ENCODE peak calls at places on chromosomes 4 and X, in six cellular contexts. X, N, F, R, O and T are unnamed samples.

GRCh38 chr4:128155231-128155855 is 94.2 kb downstream of the LARP1B start:
- DNase-seq in X (no peak), N (peak; percentile 37), F (no peak), R (peak; percentile 66), O (no peak), T (no peak)

GRCh38 chr4:985123-985830 is 1.6 kb upstream of the IDUA start:
- DNase-seq in X (peak; percentile 94), N (peak; percentile 66), F (no peak), R (peak; percentile 96), O (peak; percentile 89), T (no peak)

GRCh38 chrX:118536687-118537461 is 41.3 kb downstream of the DOCK11 start:
- DNase-seq in X (peak; percentile 58), N (no peak), F (no peak), R (no peak), O (no peak), T (no peak)

GRCh38 chrX:39249999-39250398 is 448.7 kb downstream of the MID1IP1 start:
- DNase-seq in X (no peak), N (no peak), F (no peak), R (no peak), O (no peak), T (no peak)

GRCh38 chrX:112818114-112819012 is 22.3 kb downstream of the AMOT start:
- DNase-seq in X (no peak), N (no peak), F (no peak), R (no peak), O (no peak), T (no peak)

GRCh38 chr4:126895988-126896570 is 736.7 kb upstream of the INTU start:
- DNase-seq in X (no peak), N (no peak), F (no peak), R (no peak), O (no peak), T (no peak)

GRCh38 chr4:80422727-80423404 is 87.3 kb downstream of the CFAP299 start:
- DNase-seq in X (no peak), N (no peak), F (no peak), R (no peak), O (no peak), T (no peak)

GRCh38 chr4:94357624-94358023 is 15.0 kb upstream of the HPGDS start:
- DNase-seq in X (no peak), N (no peak), F (no peak), R (no peak), O (no peak), T (no peak)

GRCh38 chrX:95218964-95219363 is 1465.7 kb upstream of the DIAPH2 start:
- DNase-seq in X (no peak), N (no peak), F (no peak), R (no peak), O (no peak), T (no peak)

GRCh38 chrX:131827935-131828334 is 195.2 kb upstream of the STK26 start:
- DNase-seq in X (peak; percentile 75), N (no peak), F (no peak), R (no peak), O (no peak), T (no peak)

GRCh38 chr4:27524224-27524623 is 663.6 kb downstream of the STIM2 start:
- DNase-seq in X (no peak), N (no peak), F (no peak), R (no peak), O (no peak), T (no peak)

GRCh38 chrX:79572566-79572965 is 205.4 kb upstream of the ITM2A start:
- DNase-seq in X (no peak), N (no peak), F (no peak), R (no peak), O (no peak), T (no peak)

GRCh38 chr4:95107635-95108034 is 349.9 kb downstream of the BMPR1B start:
- DNase-seq in X (no peak), N (no peak), F (no peak), R (no peak), O (no peak), T (no peak)

GRCh38 chr4:6732441-6733357 is 16.7 kb downstream of the BLOC1S4 start:
- DNase-seq in X (peak; percentile 95), N (peak; percentile 62), F (peak; percentile 77), R (peak; percentile 86), O (peak; percentile 83), T (no peak)

GRCh38 chr4:26219206-26219605 is 101.6 kb upstream of the RBPJ start:
- DNase-seq in X (no peak), N (no peak), F (no peak), R (no peak), O (no peak), T (no peak)

GRCh38 chr4:103137446-103137827 is 37.8 kb upstream of the BDH2 start:
- DNase-seq in X (no peak), N (no peak), F (no peak), R (no peak), O (no peak), T (no peak)

GRCh38 chr4:77449996-77450395 is 155.6 kb upstream of the CXCL13 start:
- DNase-seq in X (no peak), N (no peak), F (no peak), R (no peak), O (no peak), T (no peak)

GRCh38 chr4:77449162-77449561 is 156.5 kb upstream of the CXCL13 start:
- DNase-seq in X (no peak), N (no peak), F (no peak), R (no peak), O (no peak), T (no peak)

GRCh38 chr4:77454858-77455257 is 150.8 kb upstream of the CXCL13 start:
- DNase-seq in X (no peak), N (no peak), F (no peak), R (no peak), O (no peak), T (no peak)

GRCh38 chr4:77453911-77454310 is 151.7 kb upstream of the CXCL13 start:
- DNase-seq in X (no peak), N (no peak), F (no peak), R (no peak), O (no peak), T (no peak)

GRCh38 chr4:77451530-77451929 is 154.1 kb upstream of the CXCL13 start:
- DNase-seq in X (no peak), N (no peak), F (no peak), R (no peak), O (no peak), T (no peak)
- TF ChIP-seq POLR2A in X (no peak), N (no peak), F (no peak), R (no peak), O (no peak), T (no peak)

GRCh38 chr4:7909966-7910720 is 29.5 kb downstream of the AFAP1 start:
- DNase-seq in X (no peak), N (no peak), F (peak; percentile 45), R (no peak), O (no peak), T (no peak)

GRCh38 chr4:7908668-7909067 is 31.0 kb downstream of the AFAP1 start:
- DNase-seq in X (no peak), N (no peak), F (no peak), R (no peak), O (no peak), T (no peak)

GRCh38 chr4:7911044-7911578 is 28.6 kb downstream of the AFAP1 start:
- DNase-seq in X (no peak), N (peak; percentile 36), F (peak; percentile 54), R (no peak), O (no peak), T (no peak)

GRCh38 chr4:7910721-7911015 is 29.0 kb downstream of the AFAP1 start:
- DNase-seq in X (no peak), N (no peak), F (no peak), R (no peak), O (no peak), T (no peak)

GRCh38 chr4:7909463-7909862 is 30.2 kb downstream of the AFAP1 start:
- DNase-seq in X (no peak), N (no peak), F (no peak), R (no peak), O (no peak), T (no peak)
- H3K4me1 ChIP-seq in X (no peaks in the 10 kb centered on the region), N (peaks cover 45% of the 10 kb centered on the region), F (peaks cover 12% of the 10 kb centered on the region), R (peaks cover 18% of the 10 kb centered on the region), O (peaks cover 37% of the 10 kb centered on the region), T (peaks cover 42% of the 10 kb centered on the region)

DNA sequence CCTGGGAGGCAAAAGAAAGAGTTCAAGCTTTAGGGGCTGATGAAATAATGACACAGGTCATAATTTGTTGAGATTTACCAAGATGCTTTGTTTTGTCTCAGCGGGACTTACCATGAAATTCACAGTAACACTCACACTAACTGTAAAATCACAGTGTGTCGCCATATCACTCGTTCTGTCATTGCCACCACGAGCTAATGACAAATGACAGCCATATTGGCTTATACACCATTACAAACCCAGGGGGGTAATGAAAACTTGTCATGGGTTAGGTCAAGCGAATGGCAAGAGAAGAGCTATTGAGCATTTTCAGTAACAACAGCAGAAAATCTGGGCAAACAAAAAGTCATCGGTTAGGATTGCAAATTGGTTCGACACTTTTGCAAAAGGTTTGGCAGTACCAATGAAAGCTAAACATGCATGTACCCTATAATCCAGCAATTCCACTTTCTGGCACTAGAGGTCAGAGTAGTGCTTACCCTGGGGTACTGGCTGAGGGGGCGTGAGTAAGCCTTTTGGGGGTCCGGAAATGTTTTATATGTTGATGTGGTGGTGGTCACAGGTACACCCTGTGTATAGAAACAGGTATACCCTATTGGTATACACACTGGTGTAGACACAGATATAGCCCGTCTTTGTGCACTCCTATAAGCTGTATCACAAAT is 83.9 kb upstream of the RAI2 start:
- DNase-seq in X (peak; percentile 40), N (no peak), F (no peak), R (no peak), O (no peak), T (no peak)
- TF ChIP-seq CTCF in X (peak; percentile 69), N (peak; percentile 47), F (peak; percentile 37), R (peak; percentile 39), O (peak; percentile 24), T (no peak)

DNA sequence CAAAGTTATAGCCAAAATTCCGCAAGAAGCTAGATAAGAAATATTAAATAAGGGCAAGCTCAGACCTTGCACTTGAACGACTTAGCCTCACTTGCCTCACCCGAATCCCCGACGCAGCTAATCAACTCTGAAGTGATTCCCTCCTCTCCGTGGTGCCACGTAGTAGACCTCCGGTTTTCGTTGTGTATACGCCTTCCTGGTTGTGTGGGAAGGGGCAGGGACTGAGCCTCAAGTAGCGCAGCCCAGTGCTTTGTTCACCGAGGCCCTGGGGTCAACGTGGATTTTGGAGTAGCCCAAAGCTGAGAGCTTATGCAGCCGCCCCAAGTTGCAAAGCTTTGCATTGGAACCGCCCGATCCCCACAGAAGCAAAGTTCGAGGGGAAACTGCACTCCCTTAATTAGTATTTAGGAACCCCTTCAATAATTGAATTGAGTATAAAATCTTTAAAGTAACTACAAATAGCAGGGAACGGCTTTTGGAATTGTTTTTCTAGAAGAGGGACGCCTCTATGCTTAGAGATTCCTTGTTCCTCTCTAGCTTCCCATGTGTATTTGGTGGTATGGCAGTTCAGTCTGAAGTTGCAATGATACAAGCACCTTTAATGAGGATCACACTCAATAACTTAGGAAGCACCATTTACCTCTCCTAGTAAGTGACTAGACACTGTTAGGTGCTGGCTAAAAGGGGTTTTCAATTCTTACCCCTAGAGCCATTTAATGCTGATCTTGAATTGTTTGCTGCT is 55.7 kb downstream of the LINC00632 start:
- DNase-seq in X (no peak), N (no peak), F (no peak), R (no peak), O (no peak), T (no peak)
- TF ChIP-seq POLR2A in X (no peak), N (no peak), F (no peak), R (no peak), O (no peak), T (no peak)

GRCh38 chrX:53283099-53283498 is 1.7 kb upstream of the IQSEC2 start:
- DNase-seq in X (no peak), N (no peak), F (no peak), R (no peak), O (no peak), T (no peak)
- H3K4me1 ChIP-seq in X (peaks cover 44% of the 10 kb centered on the region), N (peaks cover 54% of the 10 kb centered on the region), F (no peaks in the 10 kb centered on the region), R (peaks cover 27% of the 10 kb centered on the region), O (peaks cover 35% of the 10 kb centered on the region), T (peaks cover 70% of the 10 kb centered on the region)